ENCODE peak calls at places on chromosomes 1 and 21, in seven cellular contexts. D, I, Z, E, H, Y and T are unnamed samples.

GRCh38 chr1:196660912-196661311 is 9.1 kb downstream of the CFH start:
- DNase-seq in D (peak), I (no peak), Z (no peak), E (no peak), H (no peak), Y (no peak), T (no peak)

GRCh38 chr1:211200311-211200710 is 58.9 kb upstream of the RCOR3 start:
- DNase-seq in D (no peak), I (no peak), Z (no peak), E (no peak), H (no peak), Y (no peak), T (no peak)

GRCh38 chr21:46605759-46606426 is 1.0 kb upstream of the S100B start:
- DNase-seq in D (no peak), I (no peak), Z (no peak), E (no peak), H (no peak), Y (peak), T (no peak)

GRCh38 chr1:64686828-64687724 is 57.8 kb upstream of the RAVER2 start:
- DNase-seq in D (peak), I (peak), Z (peak), E (no peak), H (no peak), Y (no peak), T (no peak)

GRCh38 chr1:192539450-192540132 is 36.0 kb upstream of the RGS1 start:
- DNase-seq in D (peak), I (peak), Z (no peak), E (no peak), H (no peak), Y (no peak), T (peak)

GRCh38 chr1:150925080-150925479 is 1.1 kb upstream of the SETDB1 start:
- DNase-seq in D (peak), I (no peak), Z (no peak), E (no peak), H (no peak), Y (no peak), T (no peak)

GRCh38 chr1:225813250-225813964 is 3.5 kb downstream of the EPHX1 start:
- DNase-seq in D (peak), I (no peak), Z (peak), E (no peak), H (peak), Y (no peak), T (no peak)

GRCh38 chr1:21270086-21270689 is 20.1 kb downstream of the ECE1 start:
- DNase-seq in D (peak), I (no peak), Z (peak), E (peak), H (peak), Y (peak), T (no peak)

GRCh38 chr21:45825209-45825602 is 156.4 kb upstream of the COL6A1 start:
- DNase-seq in D (no peak), I (no peak), Z (no peak), E (no peak), H (no peak), Y (no peak), T (no peak)

GRCh38 chr1:211632808-211633522 is 42.5 kb downstream of the NEK2 start:
- DNase-seq in D (peak), I (no peak), Z (peak), E (no peak), H (no peak), Y (no peak), T (no peak)

GRCh38 chr1:235397733-235398132 is 30.5 kb downstream of the TBCE start:
- DNase-seq in D (peak), I (peak), Z (no peak), E (no peak), H (no peak), Y (no peak), T (peak)

GRCh38 chr1:193707271-193708015 is 521.0 kb upstream of the B3GALT2 start:
- DNase-seq in D (peak), I (peak), Z (no peak), E (no peak), H (no peak), Y (no peak), T (peak)

GRCh38 chr1:24849653-24850295 is 80.3 kb downstream of the RUNX3 start:
- DNase-seq in D (no peak), I (no peak), Z (no peak), E (no peak), H (peak), Y (no peak), T (no peak)

GRCh38 chr1:241918879-241919278 is 38.7 kb upstream of the BECN2 start:
- DNase-seq in D (peak), I (peak), Z (no peak), E (no peak), H (no peak), Y (no peak), T (peak)

GRCh38 chr1:119515221-119515620 is 8.2 kb downstream of the HSD3B1 start:
- DNase-seq in D (no peak), I (no peak), Z (no peak), E (no peak), H (no peak), Y (no peak), T (no peak)

GRCh38 chr1:70486676-70487470 is 75.8 kb downstream of the CTH start:
- DNase-seq in D (peak), I (peak), Z (peak), E (no peak), H (no peak), Y (no peak), T (peak)